ENCODE peak calls at places on chromosomes 3 and 15, in five cellular contexts. A, T, D, B and I are unnamed samples.
A peak's percentile ranks its signal among the peaks of the same experiment; 100 is the strongest.

GRCh38 chr3:42696356-42697301 is 6.0 kb downstream of the HHATL start:
- DNase-seq in D (no peak), A (no peak), T (no peak), B (no peak), I (no peak)

GRCh38 chr15:65942436-65942835 is 73.1 kb downstream of the RAB11A start:
- DNase-seq in T (no peak), B (no peak), A (no peak), D (no peak), I (peak; percentile 34)

GRCh38 chr15:48925714-48926223 is 38.0 kb downstream of the SHC4 start:
- DNase-seq in B (peak; percentile 18), D (peak; percentile 92), A (no peak), T (no peak), I (no peak)

GRCh38 chr3:30747771-30748281 is 141.4 kb downstream of the TGFBR2 start:
- DNase-seq in B (peak; percentile 13), T (no peak), A (no peak), D (peak; percentile 77), I (no peak)

GRCh38 chr15:63946524-63947065 is 99.7 kb downstream of the DAPK2 start:
- DNase-seq in T (no peak), D (no peak), A (no peak), B (no peak), I (no peak)

GRCh38 chr3:115697263-115698053 is 74.1 kb downstream of the GAP43 start:
- DNase-seq in T (no peak), D (no peak), A (no peak), B (no peak), I (no peak)

GRCh38 chr15:82680200-82681102 is 29.2 kb downstream of the AP3B2 start:
- DNase-seq in B (peak; percentile 93), A (peak; percentile 82), D (peak; percentile 78), T (peak; percentile 67), I (peak; percentile 81)

GRCh38 chr3:178950676-178951075 is 120.9 kb downstream of the ZMAT3 start:
- DNase-seq in A (no peak), T (no peak), B (no peak), D (peak; percentile 93), I (no peak)

GRCh38 chr15:65400760-65401606 is 21.8 kb downstream of the IGDCC4 start:
- DNase-seq in T (peak; percentile 70), A (peak; percentile 39), B (peak; percentile 87), D (peak; percentile 67), I (peak; percentile 16)

GRCh38 chr3:64079369-64080160 is 56.3 kb upstream of the PSMD6 start:
- DNase-seq in A (no peak), D (no peak), T (no peak), B (no peak), I (no peak)

GRCh38 chr3:195151866-195152526 is 119.0 kb downstream of the XXYLT1 start:
- DNase-seq in B (peak; percentile 51), A (no peak), T (no peak), D (peak; percentile 84), I (no peak)

GRCh38 chr15:36612063-36612788 is 32.8 kb downstream of the CDIN1 start:
- DNase-seq in A (no peak), B (peak; percentile 46), D (peak; percentile 96), T (no peak), I (no peak)

GRCh38 chr15:87609909-87610308 is 646.6 kb downstream of the NTRK3 start:
- DNase-seq in T (no peak), A (no peak), D (no peak), B (no peak), I (no peak)

GRCh38 chr3:85161544-85161943 is 202.8 kb downstream of the CADM2 start:
- DNase-seq in T (no peak), A (no peak), D (peak; percentile 92), B (peak; percentile 24), I (no peak)

GRCh38 chr3:50237754-50238548 is 1.9 kb downstream of the GNAI2 start:
- DNase-seq in A (peak; percentile 83), D (peak; percentile 89), B (peak; percentile 87), T (peak; percentile 77), I (peak; percentile 82)

GRCh38 chr3:23877324-23877980 is 39.3 kb downstream of the NKIRAS1 start:
- DNase-seq in D (peak; percentile 73), T (no peak), A (no peak), B (no peak), I (no peak)

GRCh38 chr3:2244137-2244536 is 145.5 kb downstream of the CNTN4 start:
- DNase-seq in D (no peak), B (no peak), T (no peak), A (no peak), I (no peak)

GRCh38 chr15:74378853-74379252 is 11.4 kb upstream of the CYP11A1 start:
- DNase-seq in D (no peak), B (peak; percentile 51), T (peak; percentile 34), A (no peak), I (no peak)

GRCh38 chr3:54366007-54366406 is 243.7 kb downstream of the CACNA2D3 start:
- DNase-seq in T (no peak), A (no peak), D (no peak), B (no peak), I (no peak)

GRCh38 chr3:194279701-194280360 is 71.3 kb downstream of the CPN2 start:
- DNase-seq in D (no peak), A (no peak), T (no peak), B (no peak), I (no peak)

GRCh38 chr3:31167666-31168065 is 273.2 kb upstream of the GADL1 start:
- DNase-seq in A (no peak), D (no peak), T (no peak), B (no peak), I (no peak)

GRCh38 chr3:101836907-101837598 is 12.3 kb upstream of the NFKBIZ start:
- DNase-seq in A (no peak), T (no peak), B (no peak), D (peak; percentile 67), I (no peak)

GRCh38 chr15:40306908-40307307 is 827 bp downstream of the PLCB2 start:
- DNase-seq in A (no peak), T (no peak), D (no peak), B (no peak), I (no peak)

GRCh38 chr15:80265021-80265420 is 13.0 kb upstream of the CTXND1 start:
- DNase-seq in B (no peak), D (peak; percentile 25), A (no peak), T (no peak), I (no peak)

GRCh38 chr15:89016549-89017041 is 71.7 kb upstream of the ABHD2 start:
- DNase-seq in D (peak; percentile 86), T (no peak), B (no peak), A (no peak), I (no peak)

GRCh38 chr15:67818464-67818863 is 6.8 kb upstream of the SKOR1 start:
- DNase-seq in D (no peak), T (peak; percentile 13), A (no peak), B (no peak), I (no peak)

GRCh38 chr3:23806322-23807160 is 786 bp downstream of the UBE2E1 start:
- DNase-seq in A (peak; percentile 28), D (no peak), B (peak; percentile 42), T (peak; percentile 56), I (no peak)

GRCh38 chr3:194556086-194557056 is 69.6 kb upstream of the ATP13A3 start:
- DNase-seq in B (no peak), T (no peak), A (no peak), D (peak; percentile 17), I (no peak)

GRCh38 chr15:31271706-31272557 is 54.7 kb upstream of the KLF13 start:
- DNase-seq in B (no peak), A (no peak), T (no peak), D (no peak), I (no peak)

DNA sequence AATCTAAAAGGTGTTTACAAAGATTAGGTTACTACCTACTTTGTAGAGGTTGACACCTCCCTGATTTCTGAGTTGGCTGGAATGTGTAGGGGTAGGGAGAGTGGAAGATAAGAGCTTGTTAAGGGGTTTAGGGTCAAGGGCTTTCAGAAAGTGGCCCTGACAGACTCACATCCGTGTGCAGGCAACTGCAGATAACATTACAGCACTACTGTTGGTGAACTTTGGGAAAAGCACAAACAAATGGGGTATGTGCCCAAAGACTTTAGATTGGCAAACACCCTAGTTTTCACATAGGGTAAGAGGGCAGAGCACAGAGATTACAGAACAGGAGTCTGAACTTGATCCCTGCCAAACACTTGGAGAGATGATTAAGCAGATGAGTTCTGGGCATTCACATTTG is 375.7 kb downstream of the EPHB1 start:
- DNase-seq in A (no peak), D (no peak), T (no peak), B (no peak), I (no peak)
- H3K27ac ChIP-seq in A (no peak overlapping the region), D (no peak overlapping the region), T (no peak overlapping the region), B (no peak overlapping the region), I (no peak overlapping the region)

DNA sequence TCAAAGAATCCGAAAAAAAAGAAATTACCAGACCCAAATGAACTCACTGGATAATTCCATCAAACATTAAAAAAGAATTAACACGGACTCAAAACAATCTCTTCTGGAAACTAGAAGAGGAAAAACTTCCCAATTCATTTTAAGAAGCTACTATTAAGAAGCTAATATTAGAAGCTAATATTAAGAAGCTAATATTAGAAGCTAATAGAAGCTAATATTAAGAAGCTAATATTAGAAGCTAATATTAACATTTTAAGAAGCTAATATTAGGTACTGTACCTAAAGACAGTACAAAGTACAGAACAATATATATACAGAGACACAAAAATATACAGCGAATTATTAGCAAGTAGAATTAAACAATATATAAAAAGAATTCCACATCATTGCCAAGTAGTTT is 35.9 kb downstream of the HERC2 start:
- DNase-seq in B (no peak), T (no peak), A (no peak), D (no peak), I (no peak)
- H3K36me3 ChIP-seq in B (no peaks in the 10 kb centered on the region), T (peaks cover 7% of the 10 kb centered on the region), A (peaks cover 4% of the 10 kb centered on the region), D (peaks cover 6% of the 10 kb centered on the region), I (peaks cover 20% of the 10 kb centered on the region)

GRCh38 chr15:84983299-84983698 is 1.6 kb downstream of the PDE8A start:
- DNase-seq in T (no peak), B (no peak), D (no peak), A (no peak), I (no peak)

GRCh38 chr15:84983711-84984110 is 2.1 kb downstream of the PDE8A start:
- DNase-seq in D (no peak), A (no peak), T (no peak), B (no peak), I (no peak)

GRCh38 chr15:84981711-84982300 is at the start of gene PDE8A:
- DNase-seq in B (peak; percentile 71), T (peak; percentile 71), D (peak; percentile 40), A (peak; percentile 52), I (peak; percentile 60)

GRCh38 chr15:84981054-84981710 is 474 bp upstream of the PDE8A start:
- DNase-seq in A (peak; percentile 95), T (peak; percentile 97), B (peak; percentile 98), D (peak; percentile 97), I (peak; percentile 93)

DNA sequence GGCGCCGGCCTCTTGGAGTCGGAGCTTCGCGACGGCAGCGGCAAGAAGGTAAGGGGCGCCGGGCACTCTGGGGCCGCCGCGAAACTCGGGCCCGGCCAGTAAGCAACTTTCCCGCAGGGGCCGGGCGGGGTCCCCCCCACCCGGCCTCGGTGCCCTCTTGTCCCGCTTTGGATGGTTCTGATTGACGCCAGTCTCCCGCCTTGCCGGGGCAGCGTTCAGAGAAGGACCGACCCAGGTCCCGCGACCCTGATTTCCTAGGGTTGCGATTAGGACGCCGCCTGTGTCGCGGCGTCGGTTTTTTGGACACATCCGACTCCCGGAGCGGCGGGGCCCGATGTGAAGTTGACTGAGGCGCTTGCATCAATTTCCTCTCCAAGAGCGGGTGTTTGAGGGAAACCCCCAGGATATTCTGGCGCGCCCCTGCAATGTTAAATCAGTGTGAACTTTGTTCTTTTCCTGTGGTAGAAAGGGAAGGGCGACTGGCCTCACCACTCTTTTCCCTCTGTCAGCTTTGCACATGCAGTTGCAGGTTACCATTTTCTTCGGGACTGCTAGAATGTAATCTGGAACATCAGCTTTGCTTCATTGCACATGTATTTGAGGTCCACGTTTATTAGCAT is 755 bp downstream of the PDE8A start:
- DNase-seq in T (peak; percentile 72), D (peak; percentile 33), A (peak; percentile 61), B (peak; percentile 68), I (peak; percentile 51)
- H3K4me3 ChIP-seq in T (peak overlapping the region; percentile 88), D (peak overlapping the region; percentile 92), A (peak overlapping the region; percentile 94), B (peak overlapping the region; percentile 75), I (peak overlapping the region; percentile 87)

GRCh38 chr15:92989469-92989868 is 89.3 kb downstream of the CHD2 start:
- DNase-seq in T (no peak), B (no peak), A (no peak), D (no peak), I (no peak)
- H3K27ac ChIP-seq in T (no peak overlapping the region), B (no peak overlapping the region), A (no peak overlapping the region), D (no peak overlapping the region), I (no peak overlapping the region)